ENCODE peak calls at places on chromosomes 13 and 19, in ten cellular contexts. J is spleen, C is ovary, N is thoracic aorta, W is HEK293T, O is sciatic nerve, E is AML-193, A is iPS DF 19.7, Q is nephron progenitor cell, U is K562. V is an unnamed sample.

GRCh38 chr13:35953537-35954206 is 177.5 kb downstream of the DCLK1 start:
- DNase-seq in J (no peak), C (peak), N (peak), W (peak), O (peak), E (no peak), A (peak), Q (peak), U (peak), V (peak)

GRCh38 chr19:57934820-57935665 is at the start of gene ZNF418:
- DNase-seq in J (peak), C (peak), N (no peak), W (no peak), O (peak), E (no peak), A (peak), Q (peak), U (peak), V (peak)

GRCh38 chr19:6654347-6655310 is 15.3 kb downstream of the TNFSF14 start:
- DNase-seq in J (peak), C (no peak), N (no peak), W (no peak), O (no peak), E (no peak), A (no peak), Q (no peak), U (peak), V (no peak)

GRCh38 chr19:41595258-41595889 is 19.4 kb downstream of the CEACAM21 start:
- DNase-seq in J (peak), C (no peak), N (no peak), W (peak), O (peak), E (peak), A (no peak), Q (peak), U (peak), V (peak)

GRCh38 chr13:88144580-88144979 is 473.4 kb downstream of the SLITRK5 start:
- DNase-seq in J (no peak), C (no peak), N (no peak), W (no peak), O (no peak), E (no peak), A (no peak), Q (no peak), U (no peak), V (no peak)

GRCh38 chr13:75480691-75481175 is 1.2 kb downstream of the TBC1D4 start:
- DNase-seq in J (peak), C (peak), N (no peak), W (peak), O (peak), E (peak), A (no peak), Q (peak), U (peak), V (peak)

GRCh38 chr13:74187564-74187963 is 53.4 kb upstream of the KLF12 start:
- DNase-seq in J (no peak), C (no peak), N (no peak), W (no peak), O (no peak), E (no peak), A (no peak), Q (no peak), U (no peak), V (no peak)

GRCh38 chr19:19201697-19202630 is 1.2 kb downstream of the NR2C2AP start:
- DNase-seq in J (no peak), C (no peak), N (no peak), W (no peak), O (no peak), E (no peak), A (no peak), Q (no peak), U (no peak), V (no peak)

GRCh38 chr19:54100560-54100959 is at the start of gene OSCAR:
- DNase-seq in J (peak), C (no peak), N (no peak), W (no peak), O (no peak), E (peak), A (no peak), Q (no peak), U (no peak), V (no peak)

GRCh38 chr13:37109080-37109678 is 3.7 kb upstream of the CSNK1A1L start:
- DNase-seq in J (no peak), C (no peak), N (no peak), W (peak), O (no peak), E (peak), A (no peak), Q (no peak), U (peak), V (no peak)

GRCh38 chr13:75913925-75914324 is 277.8 kb downstream of the LMO7 start:
- DNase-seq in J (no peak), C (no peak), N (no peak), W (no peak), O (no peak), E (no peak), A (no peak), Q (no peak), U (no peak), V (no peak)

GRCh38 chr13:87536899-87537298 is 134.3 kb upstream of the SLITRK5 start:
- DNase-seq in J (no peak), C (no peak), N (no peak), W (no peak), O (no peak), E (no peak), A (no peak), Q (no peak), U (no peak), V (no peak)

GRCh38 chr13:41756198-41756885 is 204.6 kb downstream of the VWA8 start:
- DNase-seq in J (no peak), C (no peak), N (no peak), W (no peak), O (no peak), E (peak), A (no peak), Q (no peak), U (no peak), V (no peak)

GRCh38 chr13:84844473-84844872 is 954.7 kb downstream of the SLITRK6 start:
- DNase-seq in J (no peak), C (no peak), N (no peak), W (peak), O (no peak), E (peak), A (no peak), Q (no peak), U (no peak), V (no peak)

GRCh38 chr19:8158411-8159074 is 9.2 kb upstream of the FBN3 start:
- DNase-seq in J (no peak), C (no peak), N (peak), W (peak), O (no peak), E (peak), A (peak), Q (peak), U (peak), V (no peak)

GRCh38 chr13:72726721-72727416 is 560 bp downstream of the MZT1 start:
- DNase-seq in J (peak), C (peak), N (peak), W (peak), O (peak), E (peak), A (no peak), Q (peak), U (peak), V (peak)

GRCh38 chr19:49812997-49813861 is at the start of gene FUZ:
- DNase-seq in J (peak), C (peak), N (peak), W (peak), O (peak), E (peak), A (peak), Q (peak), U (peak), V (peak)

GRCh38 chr19:48990400-48990799 is 2.7 kb downstream of the GYS1 start:
- DNase-seq in J (no peak), C (no peak), N (no peak), W (no peak), O (no peak), E (no peak), A (no peak), Q (no peak), U (no peak), V (no peak)

GRCh38 chr13:20848203-20848602 is 54.3 kb downstream of the XPO4 start:
- DNase-seq in J (no peak), C (no peak), N (no peak), W (no peak), O (no peak), E (no peak), A (no peak), Q (no peak), U (no peak), V (no peak)

GRCh38 chr19:30063184-30064020 is 121.4 kb downstream of the URI1 start:
- DNase-seq in J (peak), C (no peak), N (no peak), W (no peak), O (no peak), E (no peak), A (no peak), Q (no peak), U (no peak), V (no peak)

GRCh38 chr13:110869231-110869804 is 45.6 kb downstream of the ANKRD10 start:
- DNase-seq in J (no peak), C (no peak), N (no peak), W (no peak), O (no peak), E (no peak), A (no peak), Q (no peak), U (peak), V (no peak)

GRCh38 chr13:46648166-46648607 is 95.2 kb downstream of the LRCH1 start:
- DNase-seq in J (peak), C (no peak), N (no peak), W (no peak), O (no peak), E (peak), A (no peak), Q (peak), U (peak), V (peak)

GRCh38 chr19:50328257-50329145 is 676 bp downstream of the KCNC3 start:
- DNase-seq in J (peak), C (no peak), N (no peak), W (no peak), O (no peak), E (no peak), A (no peak), Q (peak), U (peak), V (peak)

V was measured in glutamatergic neuron.